ENCODE peak calls at places on chromosome 13, in six cellular contexts. One of them, this sample, is unnamed.

GRCh38 chr13:112815871-112816270 is 126.0 kb downstream of the ATP11A start:
- DNase-seq in stimulated activated CD4-positive, alpha-beta T cell treated with anti-CD3 and anti-CD28 coated beads, Interleukin-1b, Interleukin-23, amount 100 ng/mL, for 1 hour: no peak
- DNase-seq in activated T-helper 1 cell treated with anti-CD3 and anti-CD28 coated beads, Interleukin-12 subunit alpha, Interleukin-12 subunit beta, Interleukin-2, Interleukin-4 antibody, amounts not matched to agents 30 ng/mL and 10 ng/mL and 1 ng/mL, durations not matched to agents 14 hours and 24 hours and 36 hours: no peak
- DNase-seq in body of pancreas: no peak
- DNase-seq in right cardiac atrium: no peak
- DNase-seq in HT1080: no peak
- DNase-seq in this sample: no peak

GRCh38 chr13:75978815-75979214 is 342.7 kb downstream of the LMO7 start:
- DNase-seq in stimulated activated CD4-positive, alpha-beta T cell treated with anti-CD3 and anti-CD28 coated beads, Interleukin-1b, Interleukin-23, amount 100 ng/mL, for 1 hour: no peak
- DNase-seq in activated T-helper 1 cell treated with anti-CD3 and anti-CD28 coated beads, Interleukin-12 subunit alpha, Interleukin-12 subunit beta, Interleukin-2, Interleukin-4 antibody, amounts not matched to agents 30 ng/mL and 10 ng/mL and 1 ng/mL, durations not matched to agents 14 hours and 24 hours and 36 hours: no peak
- DNase-seq in body of pancreas: no peak
- DNase-seq in right cardiac atrium: no peak
- DNase-seq in HT1080: no peak
- DNase-seq in this sample: no peak

GRCh38 chr13:101465877-101466276 is 13.4 kb downstream of the ITGBL1 start:
- DNase-seq in stimulated activated CD4-positive, alpha-beta T cell treated with anti-CD3 and anti-CD28 coated beads, Interleukin-1b, Interleukin-23, amount 100 ng/mL, for 1 hour: no peak
- DNase-seq in activated T-helper 1 cell treated with anti-CD3 and anti-CD28 coated beads, Interleukin-12 subunit alpha, Interleukin-12 subunit beta, Interleukin-2, Interleukin-4 antibody, amounts not matched to agents 30 ng/mL and 10 ng/mL and 1 ng/mL, durations not matched to agents 14 hours and 24 hours and 36 hours: no peak
- DNase-seq in body of pancreas: no peak
- DNase-seq in right cardiac atrium: no peak
- DNase-seq in HT1080: peak; percentile 69
- DNase-seq in this sample: no peak

GRCh38 chr13:95793018-95793555 is 116.1 kb downstream of the DNAJC3 start:
- DNase-seq in stimulated activated CD4-positive, alpha-beta T cell treated with anti-CD3 and anti-CD28 coated beads, Interleukin-1b, Interleukin-23, amount 100 ng/mL, for 1 hour: no peak
- DNase-seq in activated T-helper 1 cell treated with anti-CD3 and anti-CD28 coated beads, Interleukin-12 subunit alpha, Interleukin-12 subunit beta, Interleukin-2, Interleukin-4 antibody, amounts not matched to agents 30 ng/mL and 10 ng/mL and 1 ng/mL, durations not matched to agents 14 hours and 24 hours and 36 hours: no peak
- DNase-seq in body of pancreas: no peak
- DNase-seq in right cardiac atrium: no peak
- DNase-seq in HT1080: no peak
- DNase-seq in this sample: no peak

GRCh38 chr13:59687028-59687427 is 476.7 kb downstream of the DIAPH3 start:
- DNase-seq in stimulated activated CD4-positive, alpha-beta T cell treated with anti-CD3 and anti-CD28 coated beads, Interleukin-1b, Interleukin-23, amount 100 ng/mL, for 1 hour: no peak
- DNase-seq in activated T-helper 1 cell treated with anti-CD3 and anti-CD28 coated beads, Interleukin-12 subunit alpha, Interleukin-12 subunit beta, Interleukin-2, Interleukin-4 antibody, amounts not matched to agents 30 ng/mL and 10 ng/mL and 1 ng/mL, durations not matched to agents 14 hours and 24 hours and 36 hours: no peak
- DNase-seq in body of pancreas: no peak
- DNase-seq in right cardiac atrium: no peak
- DNase-seq in HT1080: no peak
- DNase-seq in this sample: no peak

GRCh38 chr13:101127741-101128353 is 288.5 kb downstream of the NALCN start:
- DNase-seq in stimulated activated CD4-positive, alpha-beta T cell treated with anti-CD3 and anti-CD28 coated beads, Interleukin-1b, Interleukin-23, amount 100 ng/mL, for 1 hour: no peak
- DNase-seq in activated T-helper 1 cell treated with anti-CD3 and anti-CD28 coated beads, Interleukin-12 subunit alpha, Interleukin-12 subunit beta, Interleukin-2, Interleukin-4 antibody, amounts not matched to agents 30 ng/mL and 10 ng/mL and 1 ng/mL, durations not matched to agents 14 hours and 24 hours and 36 hours: no peak
- DNase-seq in body of pancreas: peak; percentile 35
- DNase-seq in right cardiac atrium: no peak
- DNase-seq in HT1080: peak; percentile 51
- DNase-seq in this sample: no peak

GRCh38 chr13:68190826-68191225 is 960.7 kb upstream of the PCDH9 start:
- DNase-seq in stimulated activated CD4-positive, alpha-beta T cell treated with anti-CD3 and anti-CD28 coated beads, Interleukin-1b, Interleukin-23, amount 100 ng/mL, for 1 hour: no peak
- DNase-seq in activated T-helper 1 cell treated with anti-CD3 and anti-CD28 coated beads, Interleukin-12 subunit alpha, Interleukin-12 subunit beta, Interleukin-2, Interleukin-4 antibody, amounts not matched to agents 30 ng/mL and 10 ng/mL and 1 ng/mL, durations not matched to agents 14 hours and 24 hours and 36 hours: no peak
- DNase-seq in body of pancreas: no peak
- DNase-seq in right cardiac atrium: no peak
- DNase-seq in HT1080: peak; percentile 87
- DNase-seq in this sample: no peak

GRCh38 chr13:90594694-90595093 is 752.8 kb upstream of the MIR17HG start:
- DNase-seq in stimulated activated CD4-positive, alpha-beta T cell treated with anti-CD3 and anti-CD28 coated beads, Interleukin-1b, Interleukin-23, amount 100 ng/mL, for 1 hour: no peak
- DNase-seq in activated T-helper 1 cell treated with anti-CD3 and anti-CD28 coated beads, Interleukin-12 subunit alpha, Interleukin-12 subunit beta, Interleukin-2, Interleukin-4 antibody, amounts not matched to agents 30 ng/mL and 10 ng/mL and 1 ng/mL, durations not matched to agents 14 hours and 24 hours and 36 hours: no peak
- DNase-seq in body of pancreas: no peak
- DNase-seq in right cardiac atrium: no peak
- DNase-seq in HT1080: peak; percentile 69
- DNase-seq in this sample: no peak

GRCh38 chr13:39132286-39132685 is 94.0 kb downstream of the NHLRC3 start:
- DNase-seq in stimulated activated CD4-positive, alpha-beta T cell treated with anti-CD3 and anti-CD28 coated beads, Interleukin-1b, Interleukin-23, amount 100 ng/mL, for 1 hour: no peak
- DNase-seq in activated T-helper 1 cell treated with anti-CD3 and anti-CD28 coated beads, Interleukin-12 subunit alpha, Interleukin-12 subunit beta, Interleukin-2, Interleukin-4 antibody, amounts not matched to agents 30 ng/mL and 10 ng/mL and 1 ng/mL, durations not matched to agents 14 hours and 24 hours and 36 hours: no peak
- DNase-seq in body of pancreas: no peak
- DNase-seq in right cardiac atrium: no peak
- DNase-seq in HT1080: peak; percentile 18
- DNase-seq in this sample: no peak

GRCh38 chr13:81320516-81320915 is 979.6 kb upstream of the SPRY2 start:
- DNase-seq in stimulated activated CD4-positive, alpha-beta T cell treated with anti-CD3 and anti-CD28 coated beads, Interleukin-1b, Interleukin-23, amount 100 ng/mL, for 1 hour: no peak
- DNase-seq in activated T-helper 1 cell treated with anti-CD3 and anti-CD28 coated beads, Interleukin-12 subunit alpha, Interleukin-12 subunit beta, Interleukin-2, Interleukin-4 antibody, amounts not matched to agents 30 ng/mL and 10 ng/mL and 1 ng/mL, durations not matched to agents 14 hours and 24 hours and 36 hours: no peak
- DNase-seq in body of pancreas: no peak
- DNase-seq in right cardiac atrium: no peak
- DNase-seq in HT1080: no peak
- DNase-seq in this sample: no peak

GRCh38 chr13:110887242-110887954 is 27.5 kb downstream of the ANKRD10 start:
- DNase-seq in stimulated activated CD4-positive, alpha-beta T cell treated with anti-CD3 and anti-CD28 coated beads, Interleukin-1b, Interleukin-23, amount 100 ng/mL, for 1 hour: no peak
- DNase-seq in activated T-helper 1 cell treated with anti-CD3 and anti-CD28 coated beads, Interleukin-12 subunit alpha, Interleukin-12 subunit beta, Interleukin-2, Interleukin-4 antibody, amounts not matched to agents 30 ng/mL and 10 ng/mL and 1 ng/mL, durations not matched to agents 14 hours and 24 hours and 36 hours: no peak
- DNase-seq in body of pancreas: no peak
- DNase-seq in right cardiac atrium: no peak
- DNase-seq in HT1080: no peak
- DNase-seq in this sample: peak; percentile 66

GRCh38 chr13:33352023-33352422 is 66.5 kb upstream of the STARD13 start:
- DNase-seq in stimulated activated CD4-positive, alpha-beta T cell treated with anti-CD3 and anti-CD28 coated beads, Interleukin-1b, Interleukin-23, amount 100 ng/mL, for 1 hour: no peak
- DNase-seq in activated T-helper 1 cell treated with anti-CD3 and anti-CD28 coated beads, Interleukin-12 subunit alpha, Interleukin-12 subunit beta, Interleukin-2, Interleukin-4 antibody, amounts not matched to agents 30 ng/mL and 10 ng/mL and 1 ng/mL, durations not matched to agents 14 hours and 24 hours and 36 hours: no peak
- DNase-seq in body of pancreas: no peak
- DNase-seq in right cardiac atrium: no peak
- DNase-seq in HT1080: no peak
- DNase-seq in this sample: no peak

GRCh38 chr13:29743229-29743786 is 107.1 kb downstream of the UBL3 start:
- DNase-seq in stimulated activated CD4-positive, alpha-beta T cell treated with anti-CD3 and anti-CD28 coated beads, Interleukin-1b, Interleukin-23, amount 100 ng/mL, for 1 hour: no peak
- DNase-seq in activated T-helper 1 cell treated with anti-CD3 and anti-CD28 coated beads, Interleukin-12 subunit alpha, Interleukin-12 subunit beta, Interleukin-2, Interleukin-4 antibody, amounts not matched to agents 30 ng/mL and 10 ng/mL and 1 ng/mL, durations not matched to agents 14 hours and 24 hours and 36 hours: no peak
- DNase-seq in body of pancreas: peak; percentile 16
- DNase-seq in right cardiac atrium: peak; percentile 73
- DNase-seq in HT1080: no peak
- DNase-seq in this sample: no peak

GRCh38 chr13:114005206-114005720 is 31.4 kb upstream of the C13orf46 start:
- DNase-seq in stimulated activated CD4-positive, alpha-beta T cell treated with anti-CD3 and anti-CD28 coated beads, Interleukin-1b, Interleukin-23, amount 100 ng/mL, for 1 hour: no peak
- DNase-seq in activated T-helper 1 cell treated with anti-CD3 and anti-CD28 coated beads, Interleukin-12 subunit alpha, Interleukin-12 subunit beta, Interleukin-2, Interleukin-4 antibody, amounts not matched to agents 30 ng/mL and 10 ng/mL and 1 ng/mL, durations not matched to agents 14 hours and 24 hours and 36 hours: no peak
- DNase-seq in body of pancreas: no peak
- DNase-seq in right cardiac atrium: peak; percentile 34
- DNase-seq in HT1080: no peak
- DNase-seq in this sample: no peak

GRCh38 chr13:46519177-46519576 is 33.8 kb upstream of the LRCH1 start:
- DNase-seq in stimulated activated CD4-positive, alpha-beta T cell treated with anti-CD3 and anti-CD28 coated beads, Interleukin-1b, Interleukin-23, amount 100 ng/mL, for 1 hour: no peak
- DNase-seq in activated T-helper 1 cell treated with anti-CD3 and anti-CD28 coated beads, Interleukin-12 subunit alpha, Interleukin-12 subunit beta, Interleukin-2, Interleukin-4 antibody, amounts not matched to agents 30 ng/mL and 10 ng/mL and 1 ng/mL, durations not matched to agents 14 hours and 24 hours and 36 hours: no peak
- DNase-seq in body of pancreas: no peak
- DNase-seq in right cardiac atrium: no peak
- DNase-seq in HT1080: no peak
- DNase-seq in this sample: no peak

GRCh38 chr13:103140001-103140671 is 73.9 kb upstream of the SLC10A2 start:
- DNase-seq in stimulated activated CD4-positive, alpha-beta T cell treated with anti-CD3 and anti-CD28 coated beads, Interleukin-1b, Interleukin-23, amount 100 ng/mL, for 1 hour: no peak
- DNase-seq in activated T-helper 1 cell treated with anti-CD3 and anti-CD28 coated beads, Interleukin-12 subunit alpha, Interleukin-12 subunit beta, Interleukin-2, Interleukin-4 antibody, amounts not matched to agents 30 ng/mL and 10 ng/mL and 1 ng/mL, durations not matched to agents 14 hours and 24 hours and 36 hours: no peak
- DNase-seq in body of pancreas: no peak
- DNase-seq in right cardiac atrium: no peak
- DNase-seq in HT1080: peak; percentile 50
- DNase-seq in this sample: no peak

GRCh38 chr13:40247845-40248244 is 418.6 kb downstream of the FOXO1 start:
- DNase-seq in stimulated activated CD4-positive, alpha-beta T cell treated with anti-CD3 and anti-CD28 coated beads, Interleukin-1b, Interleukin-23, amount 100 ng/mL, for 1 hour: no peak
- DNase-seq in activated T-helper 1 cell treated with anti-CD3 and anti-CD28 coated beads, Interleukin-12 subunit alpha, Interleukin-12 subunit beta, Interleukin-2, Interleukin-4 antibody, amounts not matched to agents 30 ng/mL and 10 ng/mL and 1 ng/mL, durations not matched to agents 14 hours and 24 hours and 36 hours: no peak
- DNase-seq in body of pancreas: no peak
- DNase-seq in right cardiac atrium: no peak
- DNase-seq in HT1080: no peak
- DNase-seq in this sample: no peak

GRCh38 chr13:96817336-96817941 is 176.8 kb downstream of the OXGR1 start:
- DNase-seq in stimulated activated CD4-positive, alpha-beta T cell treated with anti-CD3 and anti-CD28 coated beads, Interleukin-1b, Interleukin-23, amount 100 ng/mL, for 1 hour: no peak
- DNase-seq in activated T-helper 1 cell treated with anti-CD3 and anti-CD28 coated beads, Interleukin-12 subunit alpha, Interleukin-12 subunit beta, Interleukin-2, Interleukin-4 antibody, amounts not matched to agents 30 ng/mL and 10 ng/mL and 1 ng/mL, durations not matched to agents 14 hours and 24 hours and 36 hours: no peak
- DNase-seq in body of pancreas: no peak
- DNase-seq in right cardiac atrium: no peak
- DNase-seq in HT1080: peak; percentile 19
- DNase-seq in this sample: no peak

GRCh38 chr13:45316996-45317395 is 24.0 kb downstream of the TPT1 start:
- DNase-seq in stimulated activated CD4-positive, alpha-beta T cell treated with anti-CD3 and anti-CD28 coated beads, Interleukin-1b, Interleukin-23, amount 100 ng/mL, for 1 hour: no peak
- DNase-seq in activated T-helper 1 cell treated with anti-CD3 and anti-CD28 coated beads, Interleukin-12 subunit alpha, Interleukin-12 subunit beta, Interleukin-2, Interleukin-4 antibody, amounts not matched to agents 30 ng/mL and 10 ng/mL and 1 ng/mL, durations not matched to agents 14 hours and 24 hours and 36 hours: no peak
- DNase-seq in body of pancreas: no peak
- DNase-seq in right cardiac atrium: no peak
- DNase-seq in HT1080: no peak
- DNase-seq in this sample: no peak

GRCh38 chr13:100694722-100695644 is 20.4 kb upstream of the TMTC4 start:
- DNase-seq in stimulated activated CD4-positive, alpha-beta T cell treated with anti-CD3 and anti-CD28 coated beads, Interleukin-1b, Interleukin-23, amount 100 ng/mL, for 1 hour: no peak
- DNase-seq in activated T-helper 1 cell treated with anti-CD3 and anti-CD28 coated beads, Interleukin-12 subunit alpha, Interleukin-12 subunit beta, Interleukin-2, Interleukin-4 antibody, amounts not matched to agents 30 ng/mL and 10 ng/mL and 1 ng/mL, durations not matched to agents 14 hours and 24 hours and 36 hours: no peak
- DNase-seq in body of pancreas: peak; percentile 60
- DNase-seq in right cardiac atrium: no peak
- DNase-seq in HT1080: peak; percentile 91
- DNase-seq in this sample: no peak

GRCh38 chr13:40452741-40453665 is 213.4 kb downstream of the FOXO1 start:
- DNase-seq in stimulated activated CD4-positive, alpha-beta T cell treated with anti-CD3 and anti-CD28 coated beads, Interleukin-1b, Interleukin-23, amount 100 ng/mL, for 1 hour: no peak
- DNase-seq in activated T-helper 1 cell treated with anti-CD3 and anti-CD28 coated beads, Interleukin-12 subunit alpha, Interleukin-12 subunit beta, Interleukin-2, Interleukin-4 antibody, amounts not matched to agents 30 ng/mL and 10 ng/mL and 1 ng/mL, durations not matched to agents 14 hours and 24 hours and 36 hours: no peak
- DNase-seq in body of pancreas: peak; percentile 22
- DNase-seq in right cardiac atrium: no peak
- DNase-seq in HT1080: peak; percentile 66
- DNase-seq in this sample: no peak

GRCh38 chr13:38872693-38873092 is 117.9 kb downstream of the STOML3 start:
- DNase-seq in stimulated activated CD4-positive, alpha-beta T cell treated with anti-CD3 and anti-CD28 coated beads, Interleukin-1b, Interleukin-23, amount 100 ng/mL, for 1 hour: no peak
- DNase-seq in activated T-helper 1 cell treated with anti-CD3 and anti-CD28 coated beads, Interleukin-12 subunit alpha, Interleukin-12 subunit beta, Interleukin-2, Interleukin-4 antibody, amounts not matched to agents 30 ng/mL and 10 ng/mL and 1 ng/mL, durations not matched to agents 14 hours and 24 hours and 36 hours: no peak
- DNase-seq in body of pancreas: peak; percentile 72
- DNase-seq in right cardiac atrium: peak; percentile 30
- DNase-seq in HT1080: peak; percentile 50
- DNase-seq in this sample: no peak

GRCh38 chr13:109734002-109734785 is 52.2 kb downstream of the IRS2 start:
- DNase-seq in stimulated activated CD4-positive, alpha-beta T cell treated with anti-CD3 and anti-CD28 coated beads, Interleukin-1b, Interleukin-23, amount 100 ng/mL, for 1 hour: no peak
- DNase-seq in activated T-helper 1 cell treated with anti-CD3 and anti-CD28 coated beads, Interleukin-12 subunit alpha, Interleukin-12 subunit beta, Interleukin-2, Interleukin-4 antibody, amounts not matched to agents 30 ng/mL and 10 ng/mL and 1 ng/mL, durations not matched to agents 14 hours and 24 hours and 36 hours: no peak
- DNase-seq in body of pancreas: no peak
- DNase-seq in right cardiac atrium: no peak
- DNase-seq in HT1080: no peak
- DNase-seq in this sample: no peak

GRCh38 chr13:90498816-90499215 is 848.7 kb upstream of the MIR17HG start:
- DNase-seq in stimulated activated CD4-positive, alpha-beta T cell treated with anti-CD3 and anti-CD28 coated beads, Interleukin-1b, Interleukin-23, amount 100 ng/mL, for 1 hour: no peak
- DNase-seq in activated T-helper 1 cell treated with anti-CD3 and anti-CD28 coated beads, Interleukin-12 subunit alpha, Interleukin-12 subunit beta, Interleukin-2, Interleukin-4 antibody, amounts not matched to agents 30 ng/mL and 10 ng/mL and 1 ng/mL, durations not matched to agents 14 hours and 24 hours and 36 hours: no peak
- DNase-seq in body of pancreas: no peak
- DNase-seq in right cardiac atrium: no peak
- DNase-seq in HT1080: no peak
- DNase-seq in this sample: no peak

GRCh38 chr13:113291997-113292862 is 4.8 kb upstream of the LAMP1 start:
- DNase-seq in stimulated activated CD4-positive, alpha-beta T cell treated with anti-CD3 and anti-CD28 coated beads, Interleukin-1b, Interleukin-23, amount 100 ng/mL, for 1 hour: no peak
- DNase-seq in activated T-helper 1 cell treated with anti-CD3 and anti-CD28 coated beads, Interleukin-12 subunit alpha, Interleukin-12 subunit beta, Interleukin-2, Interleukin-4 antibody, amounts not matched to agents 30 ng/mL and 10 ng/mL and 1 ng/mL, durations not matched to agents 14 hours and 24 hours and 36 hours: no peak
- DNase-seq in body of pancreas: no peak
- DNase-seq in right cardiac atrium: peak; percentile 71
- DNase-seq in HT1080: peak; percentile 28
- DNase-seq in this sample: no peak

GRCh38 chr13:80408270-80408669 is 67.3 kb upstream of the SPRY2 start:
- DNase-seq in stimulated activated CD4-positive, alpha-beta T cell treated with anti-CD3 and anti-CD28 coated beads, Interleukin-1b, Interleukin-23, amount 100 ng/mL, for 1 hour: no peak
- DNase-seq in activated T-helper 1 cell treated with anti-CD3 and anti-CD28 coated beads, Interleukin-12 subunit alpha, Interleukin-12 subunit beta, Interleukin-2, Interleukin-4 antibody, amounts not matched to agents 30 ng/mL and 10 ng/mL and 1 ng/mL, durations not matched to agents 14 hours and 24 hours and 36 hours: no peak
- DNase-seq in body of pancreas: peak; percentile 11
- DNase-seq in right cardiac atrium: no peak
- DNase-seq in HT1080: peak; percentile 10
- DNase-seq in this sample: no peak

GRCh38 chr13:23671367-23671766 is 101.2 kb downstream of the TNFRSF19 start:
- DNase-seq in stimulated activated CD4-positive, alpha-beta T cell treated with anti-CD3 and anti-CD28 coated beads, Interleukin-1b, Interleukin-23, amount 100 ng/mL, for 1 hour: no peak
- DNase-seq in activated T-helper 1 cell treated with anti-CD3 and anti-CD28 coated beads, Interleukin-12 subunit alpha, Interleukin-12 subunit beta, Interleukin-2, Interleukin-4 antibody, amounts not matched to agents 30 ng/mL and 10 ng/mL and 1 ng/mL, durations not matched to agents 14 hours and 24 hours and 36 hours: no peak
- DNase-seq in body of pancreas: no peak
- DNase-seq in right cardiac atrium: no peak
- DNase-seq in HT1080: no peak
- DNase-seq in this sample: no peak

GRCh38 chr13:100365678-100366077 is 222.9 kb downstream of the GGACT start:
- DNase-seq in stimulated activated CD4-positive, alpha-beta T cell treated with anti-CD3 and anti-CD28 coated beads, Interleukin-1b, Interleukin-23, amount 100 ng/mL, for 1 hour: no peak
- DNase-seq in activated T-helper 1 cell treated with anti-CD3 and anti-CD28 coated beads, Interleukin-12 subunit alpha, Interleukin-12 subunit beta, Interleukin-2, Interleukin-4 antibody, amounts not matched to agents 30 ng/mL and 10 ng/mL and 1 ng/mL, durations not matched to agents 14 hours and 24 hours and 36 hours: no peak
- DNase-seq in body of pancreas: no peak
- DNase-seq in right cardiac atrium: no peak
- DNase-seq in HT1080: no peak
- DNase-seq in this sample: no peak

GRCh38 chr13:50365300-50365682 is 350.0 kb downstream of the KCNRG start:
- DNase-seq in stimulated activated CD4-positive, alpha-beta T cell treated with anti-CD3 and anti-CD28 coated beads, Interleukin-1b, Interleukin-23, amount 100 ng/mL, for 1 hour: no peak
- DNase-seq in activated T-helper 1 cell treated with anti-CD3 and anti-CD28 coated beads, Interleukin-12 subunit alpha, Interleukin-12 subunit beta, Interleukin-2, Interleukin-4 antibody, amounts not matched to agents 30 ng/mL and 10 ng/mL and 1 ng/mL, durations not matched to agents 14 hours and 24 hours and 36 hours: no peak
- DNase-seq in body of pancreas: no peak
- DNase-seq in right cardiac atrium: no peak
- DNase-seq in HT1080: peak; percentile 75
- DNase-seq in this sample: no peak